ENCODE peak calls at places on chromosome 9, in seven cellular contexts. L is KG1; M is T-helper 17 cell; X is stimulated activated CD8-positive, alpha-beta memory T cell treated with anti-CD3 and anti-CD28 coated beads, Interleukin-4, amount 100 ng/mL, for 24 hours; H is bronchial epithelial cell; D is activated naive CD4-positive, alpha-beta T cell; A is BE2C. C is an unnamed sample.

GRCh38 chr9:88179080-88179521 is 40.8 kb upstream of the SPATA31C2 start:
- DNase-seq in L (no peak), M (no peak), X (no peak), H (no peak), D (no peak), A (no peak), C (no peak)

GRCh38 chr9:116646661-116647514 is 40.2 kb upstream of the TRIM32 start:
- DNase-seq in L (no peak), M (no peak), X (no peak), H (peak), D (no peak), A (peak), C (no peak)

GRCh38 chr9:34379334-34380033 is 2.8 kb upstream of the MYORG start:
- DNase-seq in L (peak), M (peak), X (peak), H (peak), D (peak), A (peak), C (peak)

GRCh38 chr9:98214811-98215210 is 22.4 kb upstream of the CORO2A start:
- DNase-seq in L (no peak), M (no peak), X (no peak), H (no peak), D (no peak), A (no peak), C (no peak)

GRCh38 chr9:113540466-113540865 is 76.9 kb downstream of the RGS3 start:
- DNase-seq in L (no peak), M (no peak), X (no peak), H (no peak), D (no peak), A (no peak), C (no peak)

GRCh38 chr9:128936171-128936865 is 11.1 kb downstream of the DOLK start:
- DNase-seq in L (no peak), M (no peak), X (no peak), H (no peak), D (no peak), A (no peak), C (no peak)

GRCh38 chr9:20095430-20096092 is 306.7 kb upstream of the SLC24A2 start:
- DNase-seq in L (no peak), M (no peak), X (no peak), H (no peak), D (no peak), A (no peak), C (no peak)

GRCh38 chr9:35733109-35733541 is 659 bp downstream of the CREB3 start:
- DNase-seq in L (no peak), M (no peak), X (no peak), H (peak), D (no peak), A (no peak), C (no peak)

C was measured in GM19239.